ENCODE peak calls at places on chromosomes 16 and 17, in six cellular contexts. A is endothelial cell of umbilical vein, P is body of pancreas, G is IMR-90, L is GM12878, K is suprapubic skin. W is an unnamed sample. For H3K27me3 and H3K4me1, the result is how much of the 10 kb centered on the place peaks cover.

GRCh38 chr16:56515665-56516064 is 4.2 kb downstream of the BBS2 start:
- DNase-seq in K (no peak), L (no peak), A (no peak), P (no peak), G (no peak), W (no peak)

GRCh38 chr17:1957037-1957436 is 68.1 kb downstream of the RTN4RL1 start:
- DNase-seq in L (no peak), A (no peak), G (peak), K (no peak), P (peak), W (no peak)

GRCh38 chr16:6682142-6682811 is 650.4 kb upstream of the RBFOX1 start:
- DNase-seq in G (no peak), P (peak), A (no peak), L (no peak), K (no peak), W (no peak)

GRCh38 chr16:4319454-4319853 is 3.6 kb downstream of the GLIS2 start:
- DNase-seq in P (no peak), A (no peak), G (no peak), L (no peak), K (no peak), W (no peak)

GRCh38 chr16:1278456-1278855 is 22.6 kb downstream of the TPSD1 start:
- DNase-seq in A (no peak), K (no peak), P (no peak), G (no peak), L (no peak), W (no peak)

GRCh38 chr17:59372138-59372751 is 40.8 kb downstream of the YPEL2 start:
- DNase-seq in K (no peak), L (peak), P (peak), G (peak), A (peak), W (no peak)

GRCh38 chr17:7094661-7095064 is 14.6 kb upstream of the CLEC10A start:
- DNase-seq in L (no peak), A (no peak), G (no peak), K (peak), P (no peak), W (no peak)

GRCh38 chr17:58028591-58028990 is 21.5 kb upstream of the SRSF1 start:
- DNase-seq in A (no peak), L (no peak), K (no peak), P (no peak), G (no peak), W (no peak)

GRCh38 chr16:88686439-88687253 is at the start of gene SNAI3:
- DNase-seq in L (no peak), A (peak), P (peak), G (peak), K (no peak), W (no peak)

GRCh38 chr16:48608452-48608851 is 1.5 kb downstream of the N4BP1 start:
- DNase-seq in L (peak), A (no peak), P (no peak), K (no peak), G (no peak), W (peak)

GRCh38 chr16:79632289-79632688 is 31.8 kb upstream of the MAF start:
- DNase-seq in P (no peak), L (no peak), A (no peak), G (no peak), K (no peak), W (no peak)

GRCh38 chr16:23435500-23435899 is 17.5 kb downstream of the COG7 start:
- DNase-seq in A (peak), P (peak), L (peak), G (peak), K (no peak), W (no peak)

GRCh38 chr17:62162898-62163297 is 97.8 kb upstream of the MED13 start:
- DNase-seq in G (no peak), L (no peak), P (no peak), A (no peak), K (no peak), W (no peak)

GRCh38 chr16:56606688-56607618 is 1.4 kb upstream of the MT2A start:
- DNase-seq in K (peak), L (no peak), G (peak), A (peak), P (peak), W (peak)

GRCh38 chr16:24255446-24256352 is at the start of gene CACNG3:
- DNase-seq in P (peak), G (peak), K (no peak), L (no peak), A (peak), W (no peak)

GRCh38 chr17:1695365-1695764 is 10.7 kb upstream of the PRPF8 start:
- DNase-seq in A (no peak), P (no peak), K (no peak), L (peak), G (no peak), W (no peak)

GRCh38 chr17:51351890-51352289 is 91.5 kb downstream of the UTP18 start:
- DNase-seq in G (peak), K (no peak), L (no peak), A (no peak), P (no peak), W (no peak)

GRCh38 chr16:89277641-89278341 is 60.3 kb downstream of the ZNF778 start:
- DNase-seq in A (no peak), G (no peak), L (no peak), K (no peak), P (no peak), W (no peak)

GRCh38 chr17:77908501-77908900 is 50.0 kb upstream of the TNRC6C start:
- DNase-seq in A (no peak), P (no peak), K (no peak), G (no peak), L (no peak), W (no peak)

GRCh38 chr17:17605747-17606083 is 14.2 kb upstream of the PEMT start:
- DNase-seq in G (peak), L (no peak), P (no peak), A (no peak), K (no peak), W (no peak)

GRCh38 chr16:79090966-79091365 is 509.6 kb downstream of the MAF start:
- DNase-seq in G (no peak), L (no peak), P (no peak), K (no peak), A (no peak), W (no peak)

GRCh38 chr17:58568050-58568830 is 53.8 kb upstream of the MTMR4 start:
- DNase-seq in K (no peak), A (no peak), P (no peak), G (no peak), L (no peak), W (no peak)

GRCh38 chr17:83053779-83054451 is 25.5 kb upstream of the METRNL start:
- DNase-seq in K (no peak), G (no peak), L (no peak), A (no peak), P (no peak), W (no peak)

GRCh38 chr16:71473891-71474290 is 11.8 kb upstream of the ZNF23 start:
- DNase-seq in A (no peak), K (no peak), G (no peak), P (no peak), L (no peak), W (no peak)

GRCh38 chr16:15581127-15581815 is 61.7 kb downstream of the MARF1 start:
- DNase-seq in K (no peak), A (peak), P (no peak), G (no peak), L (no peak), W (no peak)

GRCh38 chr17:14792751-14793150 is 472.4 kb downstream of the PMP22 start:
- DNase-seq in K (no peak), A (no peak), G (no peak), L (no peak), P (peak), W (no peak)

GRCh38 chr16:24688359-24688758 is 41.1 kb upstream of the TNRC6A start:
- DNase-seq in G (no peak), K (no peak), A (no peak), L (no peak), P (no peak), W (no peak)

GRCh38 chr17:6374761-6375312 is 60.1 kb downstream of the AIPL1 start:
- DNase-seq in P (peak), L (no peak), K (no peak), A (peak), G (peak), W (peak)

GRCh38 chr17:21213491-21214014 is 408 bp downstream of the TMEM11 start:
- DNase-seq in G (no peak), A (no peak), P (peak), L (no peak), K (no peak), W (no peak)

GRCh38 chr17:72182256-72182890 is 61.6 kb downstream of the SOX9 start:
- DNase-seq in K (no peak), A (no peak), P (no peak), G (no peak), L (no peak), W (no peak)

GRCh38 chr17:4540224-4541040 is 14.8 kb downstream of the MYBBP1A start:
- DNase-seq in G (no peak), L (no peak), K (no peak), P (peak), A (no peak), W (no peak)

GRCh38 chr17:67401106-67401505 is 24.0 kb downstream of the PITPNC1 start:
- DNase-seq in G (no peak), L (no peak), A (no peak), P (no peak), K (no peak), W (no peak)

GRCh38 chr17:38320482-38320881 is 23.3 kb downstream of the GPR179 start:
- DNase-seq in L (no peak), A (no peak), G (no peak), P (no peak), K (no peak), W (no peak)

GRCh38 chr17:32971171-32971570 is 20.5 kb upstream of the SPACA3 start:
- DNase-seq in P (peak), K (no peak), A (no peak), L (peak), G (no peak), W (no peak)

GRCh38 chr16:66662445-66663194 is 33.9 kb downstream of the CMTM4 start:
- DNase-seq in P (no peak), L (no peak), A (peak), G (peak), K (no peak), W (no peak)

GRCh38 chr17:2122641-2123302 is 67.9 kb downstream of the HIC1 start:
- DNase-seq in G (peak), K (peak), A (peak), L (no peak), P (peak), W (no peak)

GRCh38 chr17:8875957-8876356 is 8.5 kb upstream of the PIK3R6 start:
- DNase-seq in P (no peak), K (no peak), A (no peak), G (peak), L (no peak), W (no peak)

GRCh38 chr17:1617620-1618174 is 10.9 kb downstream of the SLC43A2 start:
- DNase-seq in G (peak), K (no peak), A (peak), L (no peak), P (no peak), W (no peak)

GRCh38 chr16:82178352-82178751 is 8.3 kb upstream of the MPHOSPH6 start:
- DNase-seq in P (no peak), K (no peak), A (peak), G (no peak), L (no peak), W (no peak)

GRCh38 chr16:82177555-82177954 is 7.5 kb upstream of the MPHOSPH6 start:
- DNase-seq in G (no peak), K (no peak), L (no peak), P (no peak), A (no peak), W (no peak)

GRCh38 chr16:82176204-82176603 is 6.2 kb upstream of the MPHOSPH6 start:
- DNase-seq in K (no peak), P (no peak), G (no peak), L (no peak), A (no peak), W (no peak)

GRCh38 chr16:82169861-82170845 is at the start of gene MPHOSPH6:
- DNase-seq in G (peak), A (peak), K (peak), L (peak), P (peak), W (no peak)

DNA sequence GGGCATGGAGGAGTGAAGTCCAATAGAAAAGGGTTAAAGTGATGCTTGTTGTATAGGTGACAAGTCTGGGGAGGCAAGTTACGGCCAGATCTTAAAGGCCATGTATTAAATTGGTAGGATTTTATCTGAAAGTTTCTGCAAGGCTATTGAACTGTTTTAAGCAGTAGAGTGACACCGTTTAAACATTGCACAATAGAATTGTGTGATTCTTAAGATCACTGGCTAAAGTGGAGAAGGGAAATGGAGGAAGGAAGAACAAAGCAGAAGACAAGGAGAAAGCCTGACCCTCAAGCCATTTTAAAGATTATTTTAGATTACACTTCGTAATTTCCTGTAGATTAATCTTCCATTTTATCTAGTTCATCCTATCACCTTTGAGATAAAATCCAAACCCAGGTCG is 5.6 kb upstream of the MPHOSPH6 start:
- DNase-seq in G (no peak), P (no peak), K (no peak), L (no peak), A (no peak), W (no peak)
- H3K27me3 ChIP-seq in G (under half), P (under half), K (under half), L (under half), A (under half), W (under half)

GRCh38 chr17:29008591-29008990 is 2.8 kb upstream of the SEZ6 start:
- DNase-seq in K (no peak), G (no peak), P (no peak), A (no peak), L (no peak), W (no peak)
- TF ChIP-seq POLR2A in K (no peak), G (no peak), P (no peak), A (no peak), L (no peak), W (no peak)

GRCh38 chr17:47856830-47857229 is 5.9 kb upstream of the SP6 start:
- DNase-seq in A (no peak), G (no peak), L (no peak), P (no peak), K (no peak), W (no peak)
- H3K4me1 ChIP-seq in A (under half), G (under half), L (under half), P (under half), K (under half), W (under half)

GRCh38 chr17:74920306-74920620 is 2.8 kb downstream of the USH1G start:
- DNase-seq in K (no peak), G (no peak), L (no peak), P (no peak), A (no peak), W (no peak)

GRCh38 chr17:74919440-74920305 is 3.4 kb downstream of the USH1G start:
- DNase-seq in A (no peak), G (no peak), P (no peak), K (no peak), L (no peak), W (no peak)

GRCh38 chr17:74917430-74917829 is 5.6 kb downstream of the USH1G start:
- DNase-seq in G (no peak), P (no peak), L (no peak), A (no peak), K (no peak), W (no peak)

GRCh38 chr17:74920679-74921044 is 2.4 kb downstream of the USH1G start:
- DNase-seq in G (no peak), K (no peak), L (no peak), A (no peak), P (no peak), W (no peak)

DNA sequence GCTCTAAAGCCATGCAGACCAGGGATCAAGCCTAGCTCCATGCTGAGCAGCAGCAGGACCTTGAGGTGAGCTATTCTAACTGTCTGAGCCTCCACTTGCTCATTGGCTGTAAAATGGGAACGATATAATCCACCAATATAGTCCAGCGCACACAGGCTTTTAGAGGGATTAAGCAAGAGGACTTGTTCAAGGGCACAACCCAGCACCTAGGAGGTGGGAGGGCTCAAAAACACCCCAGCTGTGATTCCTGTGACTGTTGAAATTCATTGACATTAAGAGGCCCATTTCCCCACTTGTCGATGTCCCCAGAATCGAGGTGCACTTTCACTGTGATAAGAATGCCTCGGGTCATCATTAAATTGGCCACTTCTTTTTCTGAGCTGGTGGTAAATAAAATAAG is 4.1 kb downstream of the USH1G start:
- DNase-seq in L (no peak), A (no peak), G (no peak), P (no peak), K (no peak), W (no peak)
- H3K27me3 ChIP-seq in L (under half), A (under half), G (half or more), P (under half), K (under half), W (under half)

GRCh38 chr16:58461056-58461455 is 38.9 kb upstream of the NDRG4 start:
- DNase-seq in A (no peak), G (no peak), P (no peak), K (no peak), L (no peak), W (no peak)

GRCh38 chr16:58461640-58462039 is 38.3 kb upstream of the NDRG4 start:
- DNase-seq in L (no peak), G (no peak), K (no peak), P (no peak), A (no peak), W (no peak)

GRCh38 chr16:58460219-58460610 is 39.7 kb upstream of the NDRG4 start:
- DNase-seq in K (no peak), G (no peak), A (no peak), L (no peak), P (no peak), W (no peak)

GRCh38 chr16:58458634-58459343 is 41.2 kb upstream of the NDRG4 start:
- DNase-seq in P (no peak), K (no peak), G (no peak), A (no peak), L (no peak), W (no peak)

DNA sequence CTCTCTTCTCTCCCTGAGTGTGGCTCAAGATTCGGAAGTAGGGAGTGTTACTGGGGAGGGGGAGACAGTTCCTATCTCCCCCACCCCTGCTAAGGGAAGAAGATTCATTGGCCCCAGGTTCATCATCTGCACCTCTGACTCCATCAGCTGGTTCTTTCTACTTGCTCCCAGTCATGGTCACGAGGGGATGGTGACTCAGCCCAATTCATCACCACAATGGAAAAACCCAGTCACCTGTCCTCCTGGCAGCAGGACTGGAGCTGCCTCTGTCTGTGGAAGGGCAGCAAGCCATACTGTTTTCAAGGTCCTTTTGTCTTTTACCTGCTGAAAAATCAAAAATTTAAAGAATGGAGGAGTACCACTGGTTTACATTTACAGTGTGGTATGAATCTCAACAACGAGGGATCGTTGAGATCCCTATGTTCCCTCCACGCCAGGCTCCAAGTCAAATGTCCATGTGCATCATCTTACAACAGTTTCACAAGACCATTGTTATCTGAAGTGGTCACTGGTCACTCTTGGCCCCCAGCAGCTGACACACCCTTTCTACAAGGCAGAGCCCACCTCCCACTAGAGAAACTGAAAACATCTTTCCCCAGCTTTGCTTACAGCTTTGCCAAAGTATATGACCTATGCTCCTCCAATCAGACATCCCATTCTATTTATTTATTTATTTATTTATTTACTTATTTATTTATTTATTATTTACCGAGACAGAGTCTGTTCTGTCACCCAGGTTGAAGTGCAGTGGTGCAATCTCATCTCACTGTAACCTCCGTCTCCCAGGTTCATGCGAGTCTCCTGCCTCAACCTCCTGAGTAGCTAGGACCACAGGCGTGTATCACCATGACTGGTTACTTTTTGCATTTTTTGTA is 40.4 kb upstream of the NDRG4 start:
- DNase-seq in P (no peak), L (no peak), A (peak), K (no peak), G (peak), W (no peak)
- TF ChIP-seq POLR2A in P (no peak), L (no peak), A (no peak), K (no peak), G (no peak), W (no peak)

GRCh38 chr16:11742041-11742535 is 569 bp downstream of the TXNDC11 start:
- DNase-seq in G (no peak), L (no peak), A (peak), P (peak), K (peak), W (no peak)
- H3K4me1 ChIP-seq in G (under half), L (under half), A (under half), P (half or more), K (under half), W (half or more)

GRCh38 chr17:231966-232807 is 50.7 kb upstream of the DOC2B start:
- DNase-seq in G (no peak), L (no peak), A (no peak), K (peak), P (peak), W (no peak)
- H3K27me3 ChIP-seq in G (under half), L (under half), A (under half), K (under half), P (under half), W (under half)